ENCODE peak calls at places on chromosomes 11 and 22, in five cellular contexts. One of them, this sample, is unnamed. For H3K4me1, the result is how much of the 10 kb centered on the place peaks cover.

GRCh38 chr11:66904055-66904454 is 47.2 kb downstream of the LRFN4 start:
- DNase-seq in lower lobe of right lung: no peak
- DNase-seq in CD4-positive, alpha-beta memory T cell: no peak
- DNase-seq in tibial nerve: no peak
- DNase-seq in heart left ventricle: no peak
- DNase-seq in this sample: peak

GRCh38 chr11:67409781-67410368 is 5.6 kb upstream of the CARNS1 start:
- DNase-seq in lower lobe of right lung: no peak
- DNase-seq in CD4-positive, alpha-beta memory T cell: no peak
- DNase-seq in tibial nerve: no peak
- DNase-seq in heart left ventricle: no peak
- DNase-seq in this sample: peak

GRCh38 chr22:19420321-19420720 is 11.2 kb downstream of the HIRA start:
- DNase-seq in lower lobe of right lung: no peak
- DNase-seq in CD4-positive, alpha-beta memory T cell: no peak
- DNase-seq in tibial nerve: no peak
- DNase-seq in heart left ventricle: no peak
- DNase-seq in this sample: no peak

GRCh38 chr22:32531955-32532818 is 57.6 kb downstream of the FBXO7 start:
- DNase-seq in lower lobe of right lung: peak
- DNase-seq in CD4-positive, alpha-beta memory T cell: no peak
- DNase-seq in tibial nerve: no peak
- DNase-seq in heart left ventricle: peak
- DNase-seq in this sample: peak

GRCh38 chr11:12496181-12497025 is 119.0 kb downstream of the PARVA start:
- DNase-seq in lower lobe of right lung: no peak
- DNase-seq in CD4-positive, alpha-beta memory T cell: no peak
- DNase-seq in tibial nerve: no peak
- DNase-seq in heart left ventricle: no peak
- DNase-seq in this sample: no peak

GRCh38 chr11:1557904-1558831 is 13.9 kb downstream of the DUSP8 start:
- DNase-seq in lower lobe of right lung: peak
- DNase-seq in CD4-positive, alpha-beta memory T cell: no peak
- DNase-seq in tibial nerve: no peak
- DNase-seq in heart left ventricle: peak
- DNase-seq in this sample: peak

GRCh38 chr22:37343343-37343742 is 61.0 kb downstream of the CYTH4 start:
- DNase-seq in lower lobe of right lung: no peak
- DNase-seq in CD4-positive, alpha-beta memory T cell: no peak
- DNase-seq in tibial nerve: no peak
- DNase-seq in heart left ventricle: no peak
- DNase-seq in this sample: no peak

GRCh38 chr11:132177106-132177505 is 806.7 kb downstream of the NTM start:
- DNase-seq in lower lobe of right lung: no peak
- DNase-seq in CD4-positive, alpha-beta memory T cell: no peak
- DNase-seq in tibial nerve: no peak
- DNase-seq in heart left ventricle: no peak
- DNase-seq in this sample: no peak

GRCh38 chr11:9850224-9850895 is 186.5 kb downstream of the SWAP70 start:
- DNase-seq in lower lobe of right lung: no peak
- DNase-seq in CD4-positive, alpha-beta memory T cell: no peak
- DNase-seq in tibial nerve: no peak
- DNase-seq in heart left ventricle: no peak
- DNase-seq in this sample: no peak

GRCh38 chr11:8773125-8773524 is 90.5 kb downstream of the RPL27A start:
- DNase-seq in lower lobe of right lung: no peak
- DNase-seq in CD4-positive, alpha-beta memory T cell: no peak
- DNase-seq in tibial nerve: no peak
- DNase-seq in heart left ventricle: no peak
- DNase-seq in this sample: no peak

GRCh38 chr11:8777907-8778767 is 95.5 kb downstream of the RPL27A start:
- DNase-seq in lower lobe of right lung: no peak
- DNase-seq in CD4-positive, alpha-beta memory T cell: no peak
- DNase-seq in tibial nerve: no peak
- DNase-seq in heart left ventricle: peak
- DNase-seq in this sample: no peak

GRCh38 chr11:8773916-8774537 is 91.4 kb downstream of the RPL27A start:
- DNase-seq in lower lobe of right lung: no peak
- DNase-seq in CD4-positive, alpha-beta memory T cell: no peak
- DNase-seq in tibial nerve: no peak
- DNase-seq in heart left ventricle: no peak
- DNase-seq in this sample: no peak

GRCh38 chr11:8776209-8776608 is 93.6 kb downstream of the RPL27A start:
- DNase-seq in lower lobe of right lung: no peak
- DNase-seq in CD4-positive, alpha-beta memory T cell: no peak
- DNase-seq in tibial nerve: no peak
- DNase-seq in heart left ventricle: no peak
- DNase-seq in this sample: no peak

DNA sequence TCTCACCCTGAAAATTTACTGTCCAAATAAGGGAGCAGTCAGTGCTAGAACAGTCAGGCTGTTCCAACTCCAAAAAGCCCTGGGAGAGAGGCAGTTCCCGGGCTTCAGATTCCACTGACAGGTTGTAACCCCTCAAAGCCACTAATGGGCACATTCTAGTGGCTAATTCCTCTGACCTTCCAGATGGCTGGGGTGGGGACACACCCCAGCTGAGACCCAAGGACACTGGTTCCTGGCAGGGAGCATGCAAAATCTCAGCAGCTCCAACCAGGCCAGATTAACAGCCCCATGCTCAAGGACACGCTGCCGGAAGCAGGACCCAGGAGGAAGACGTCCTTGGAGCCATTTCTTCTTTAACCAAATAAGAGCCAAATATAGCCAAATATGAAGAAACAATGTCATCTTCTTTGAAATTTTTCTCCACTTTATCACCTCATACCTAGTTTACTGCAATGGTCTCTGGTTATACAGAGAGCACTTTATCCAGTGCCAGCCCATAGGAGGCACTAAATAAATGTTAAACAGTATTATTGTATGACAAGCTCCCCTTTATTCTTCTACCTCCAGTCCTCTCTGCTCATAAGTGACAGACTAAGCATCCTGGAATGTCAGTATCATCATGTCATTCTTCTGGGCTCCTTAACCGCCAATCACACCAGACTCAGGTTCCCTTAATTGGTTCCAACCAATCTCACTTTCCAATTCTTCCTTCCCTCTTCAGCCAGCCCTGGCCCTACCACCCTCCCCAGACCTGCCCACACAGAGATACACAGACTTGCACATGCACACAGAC is 92.9 kb downstream of the RPL27A start:
- DNase-seq in lower lobe of right lung: no peak
- DNase-seq in CD4-positive, alpha-beta memory T cell: no peak
- DNase-seq in tibial nerve: no peak
- DNase-seq in heart left ventricle: no peak
- DNase-seq in this sample: no peak
- H3K4me1 ChIP-seq in lower lobe of right lung: under half
- H3K4me1 ChIP-seq in CD4-positive, alpha-beta memory T cell: under half
- H3K4me1 ChIP-seq in tibial nerve: half or more
- H3K4me1 ChIP-seq in heart left ventricle: under half
- H3K4me1 ChIP-seq in this sample: under half

DNA sequence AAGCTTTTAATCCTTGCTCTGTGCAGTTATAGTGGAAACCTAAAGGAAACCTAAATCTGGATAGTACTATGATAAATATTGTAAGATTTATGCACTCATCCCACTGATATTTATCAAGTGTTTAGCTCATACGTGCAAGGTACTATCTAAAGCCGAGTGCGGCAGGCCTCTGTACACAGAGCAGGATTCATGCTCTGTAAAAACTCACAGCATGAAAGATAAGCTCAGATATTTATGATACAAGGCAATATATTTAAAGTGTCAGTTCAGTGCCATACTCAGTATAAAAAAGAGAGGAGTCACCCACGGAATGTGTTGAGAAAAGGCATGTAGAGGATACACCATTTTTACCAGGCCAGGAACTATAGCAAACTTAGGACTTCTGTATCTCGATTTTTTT is 66.2 kb downstream of the MAML2 start:
- DNase-seq in lower lobe of right lung: no peak
- DNase-seq in CD4-positive, alpha-beta memory T cell: no peak
- DNase-seq in tibial nerve: no peak
- DNase-seq in heart left ventricle: no peak
- DNase-seq in this sample: no peak
- H3K4me1 ChIP-seq in lower lobe of right lung: under half
- H3K4me1 ChIP-seq in CD4-positive, alpha-beta memory T cell: half or more
- H3K4me1 ChIP-seq in tibial nerve: under half
- H3K4me1 ChIP-seq in heart left ventricle: under half
- H3K4me1 ChIP-seq in this sample: under half

GRCh38 chr11:110185599-110185998 is 92.4 kb downstream of the ZC3H12C start:
- DNase-seq in lower lobe of right lung: no peak
- DNase-seq in CD4-positive, alpha-beta memory T cell: no peak
- DNase-seq in tibial nerve: no peak
- DNase-seq in heart left ventricle: no peak
- DNase-seq in this sample: no peak
- H3K4me1 ChIP-seq in lower lobe of right lung: under half
- H3K4me1 ChIP-seq in CD4-positive, alpha-beta memory T cell: under half
- H3K4me1 ChIP-seq in tibial nerve: under half
- H3K4me1 ChIP-seq in heart left ventricle: under half
- H3K4me1 ChIP-seq in this sample: under half

GRCh38 chr11:46675949-46676348 is 24.5 kb downstream of the ARHGAP1 start:
- DNase-seq in lower lobe of right lung: no peak
- DNase-seq in CD4-positive, alpha-beta memory T cell: no peak
- DNase-seq in tibial nerve: no peak
- DNase-seq in heart left ventricle: no peak
- DNase-seq in this sample: no peak

GRCh38 chr11:46674463-46675287 is 25.7 kb downstream of the ARHGAP1 start:
- DNase-seq in lower lobe of right lung: no peak
- DNase-seq in CD4-positive, alpha-beta memory T cell: peak
- DNase-seq in tibial nerve: no peak
- DNase-seq in heart left ventricle: peak
- DNase-seq in this sample: peak

GRCh38 chr11:46673713-46674462 is 26.5 kb downstream of the ARHGAP1 start:
- DNase-seq in lower lobe of right lung: no peak
- DNase-seq in CD4-positive, alpha-beta memory T cell: no peak
- DNase-seq in tibial nerve: no peak
- DNase-seq in heart left ventricle: peak
- DNase-seq in this sample: no peak

GRCh38 chr11:46676436-46677158 is 23.8 kb downstream of the ARHGAP1 start:
- DNase-seq in lower lobe of right lung: no peak
- DNase-seq in CD4-positive, alpha-beta memory T cell: no peak
- DNase-seq in tibial nerve: no peak
- DNase-seq in heart left ventricle: peak
- DNase-seq in this sample: no peak

GRCh38 chr11:46675288-46675851 is 25.0 kb downstream of the ARHGAP1 start:
- DNase-seq in lower lobe of right lung: no peak
- DNase-seq in CD4-positive, alpha-beta memory T cell: no peak
- DNase-seq in tibial nerve: peak
- DNase-seq in heart left ventricle: peak
- DNase-seq in this sample: peak
- H3K4me1 ChIP-seq in lower lobe of right lung: half or more
- H3K4me1 ChIP-seq in CD4-positive, alpha-beta memory T cell: half or more
- H3K4me1 ChIP-seq in tibial nerve: half or more
- H3K4me1 ChIP-seq in heart left ventricle: under half
- H3K4me1 ChIP-seq in this sample: under half

GRCh38 chr11:76671236-76671590 is 666 bp upstream of the LRRC32 start:
- DNase-seq in lower lobe of right lung: no peak
- DNase-seq in CD4-positive, alpha-beta memory T cell: no peak
- DNase-seq in tibial nerve: no peak
- DNase-seq in heart left ventricle: no peak
- DNase-seq in this sample: no peak
- H3K4me1 ChIP-seq in lower lobe of right lung: under half
- H3K4me1 ChIP-seq in CD4-positive, alpha-beta memory T cell: under half
- H3K4me1 ChIP-seq in tibial nerve: half or more
- H3K4me1 ChIP-seq in heart left ventricle: under half
- H3K4me1 ChIP-seq in this sample: under half

DNA sequence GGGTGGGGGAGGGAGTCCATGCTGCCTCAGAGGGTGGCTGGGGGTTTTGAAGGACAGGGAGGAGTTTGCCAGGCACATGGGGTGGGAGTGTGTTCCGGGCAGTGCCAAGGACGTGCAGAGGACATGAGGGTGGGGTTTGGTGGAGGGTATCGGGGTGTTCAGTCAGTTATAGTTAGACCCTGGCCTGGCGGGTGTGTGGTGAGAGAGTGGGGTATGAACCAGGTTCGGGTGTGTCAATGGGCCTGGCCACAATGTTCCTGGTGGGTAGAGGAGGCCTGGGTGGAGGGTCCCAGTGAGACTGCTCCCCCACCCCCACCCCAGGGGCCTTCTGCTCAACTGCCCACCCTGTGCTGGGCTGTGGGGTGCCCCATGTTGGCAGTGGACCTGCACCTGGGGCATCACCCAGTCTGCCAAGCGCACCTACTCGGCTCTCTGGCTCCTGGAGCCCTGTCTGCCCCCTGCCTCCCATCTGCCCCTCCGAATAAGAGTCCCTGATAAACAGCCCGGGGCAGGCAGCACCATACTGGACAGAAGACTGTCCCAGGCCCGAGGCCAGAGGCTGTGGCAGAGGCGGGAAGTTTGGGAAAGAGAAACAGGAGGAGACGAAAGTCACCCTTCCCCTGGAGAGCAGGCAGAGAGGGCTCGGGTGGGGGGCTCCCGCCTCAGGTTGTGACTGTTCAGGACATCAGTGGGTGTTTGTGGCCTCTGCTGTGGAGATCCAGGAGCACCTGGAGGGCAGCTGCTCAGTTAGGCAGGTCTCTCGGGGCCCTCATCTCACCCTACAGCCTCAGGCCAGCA is 4.1 kb downstream of the PIM3 start:
- DNase-seq in lower lobe of right lung: peak
- DNase-seq in CD4-positive, alpha-beta memory T cell: no peak
- DNase-seq in tibial nerve: no peak
- DNase-seq in heart left ventricle: peak
- DNase-seq in this sample: peak
- H3K4me1 ChIP-seq in lower lobe of right lung: half or more
- H3K4me1 ChIP-seq in CD4-positive, alpha-beta memory T cell: under half
- H3K4me1 ChIP-seq in tibial nerve: half or more
- H3K4me1 ChIP-seq in heart left ventricle: half or more
- H3K4me1 ChIP-seq in this sample: under half

GRCh38 chr11:37280194-37280593 is 682.2 kb upstream of the RAG2 start:
- DNase-seq in lower lobe of right lung: no peak
- DNase-seq in CD4-positive, alpha-beta memory T cell: no peak
- DNase-seq in tibial nerve: no peak
- DNase-seq in heart left ventricle: no peak
- DNase-seq in this sample: no peak
- H3K4me1 ChIP-seq in lower lobe of right lung: under half
- H3K4me1 ChIP-seq in CD4-positive, alpha-beta memory T cell: under half
- H3K4me1 ChIP-seq in tibial nerve: under half
- H3K4me1 ChIP-seq in heart left ventricle: under half
- H3K4me1 ChIP-seq in this sample: under half

GRCh38 chr11:114316980-114317675 is 20.9 kb downstream of the NNMT start:
- DNase-seq in lower lobe of right lung: no peak
- DNase-seq in CD4-positive, alpha-beta memory T cell: no peak
- DNase-seq in tibial nerve: no peak
- DNase-seq in heart left ventricle: no peak
- DNase-seq in this sample: no peak
- H3K4me1 ChIP-seq in lower lobe of right lung: half or more
- H3K4me1 ChIP-seq in CD4-positive, alpha-beta memory T cell: under half
- H3K4me1 ChIP-seq in tibial nerve: under half
- H3K4me1 ChIP-seq in heart left ventricle: under half
- H3K4me1 ChIP-seq in this sample: under half

GRCh38 chr22:24107668-24108067 is 73.6 kb upstream of the SUSD2 start:
- DNase-seq in lower lobe of right lung: peak
- DNase-seq in CD4-positive, alpha-beta memory T cell: no peak
- DNase-seq in tibial nerve: peak
- DNase-seq in heart left ventricle: peak
- DNase-seq in this sample: peak
- H3K4me1 ChIP-seq in lower lobe of right lung: under half
- H3K4me1 ChIP-seq in CD4-positive, alpha-beta memory T cell: under half
- H3K4me1 ChIP-seq in tibial nerve: under half
- H3K4me1 ChIP-seq in heart left ventricle: under half
- H3K4me1 ChIP-seq in this sample: under half